ENCODE peak calls at places on chromosomes 4 and X, in nine cellular contexts. M, I, Z, V, G, N, B, H and T are unnamed samples.

GRCh38 chr4:10205223-10205622 is 88.6 kb upstream of the WDR1 start:
- DNase-seq in M (no peak), I (no peak), Z (no peak), V (no peak), G (no peak), N (no peak), B (no peak), H (no peak), T (no peak)

GRCh38 chrX:22110729-22111494 is 78.8 kb downstream of the PHEX start:
- DNase-seq in M (no peak), I (no peak), Z (peak; percentile 40), V (no peak), G (no peak), N (no peak), B (no peak), H (no peak), T (no peak)

GRCh38 chr4:4659871-4660651 is 118.2 kb upstream of the STX18 start:
- DNase-seq in M (no peak), I (no peak), Z (peak; percentile 94), V (peak; percentile 77), G (no peak), N (peak; percentile 93), B (peak; percentile 43), H (no peak), T (peak; percentile 94)

GRCh38 chrX:48713847-48714246 is 17.3 kb downstream of the SUV39H1 start:
- DNase-seq in M (no peak), I (no peak), Z (no peak), V (no peak), G (no peak), N (no peak), B (no peak), H (no peak), T (no peak)

GRCh38 chr4:89175611-89176010 is 64.3 kb downstream of the TIGD2 start:
- DNase-seq in M (no peak), I (no peak), Z (no peak), V (no peak), G (no peak), N (no peak), B (no peak), H (no peak), T (no peak)

GRCh38 chr4:76250962-76251361 is 559 bp upstream of the FAM47E start:
- DNase-seq in M (no peak), I (no peak), Z (no peak), V (no peak), G (no peak), N (no peak), B (no peak), H (peak; percentile 21), T (peak; percentile 1)

GRCh38 chr4:134540588-134540987 is 339.0 kb upstream of the PABPC4L start:
- DNase-seq in M (no peak), I (no peak), Z (no peak), V (no peak), G (no peak), N (no peak), B (no peak), H (no peak), T (no peak)

GRCh38 chr4:145497199-145498149 is 15.8 kb downstream of the SMAD1 start:
- DNase-seq in M (no peak), I (no peak), Z (no peak), V (no peak), G (no peak), N (no peak), B (peak; percentile 11), H (no peak), T (no peak)

GRCh38 chr4:188400456-188400855 is 261.2 kb downstream of the TRIML1 start:
- DNase-seq in M (no peak), I (no peak), Z (no peak), V (no peak), G (no peak), N (no peak), B (no peak), H (no peak), T (no peak)

GRCh38 chrX:154396948-154397887 is 959 bp upstream of the RPL10 start:
- DNase-seq in M (peak; percentile 72), I (peak; percentile 63), Z (peak; percentile 46), V (no peak), G (peak; percentile 66), N (peak; percentile 25), B (peak; percentile 61), H (peak; percentile 79), T (peak; percentile 54)

GRCh38 chrX:24148535-24149345 is 789 bp upstream of the ZFX start:
- DNase-seq in M (no peak), I (no peak), Z (peak; percentile 61), V (no peak), G (no peak), N (peak; percentile 55), B (no peak), H (peak; percentile 66), T (peak; percentile 70)

GRCh38 chr4:26263165-26263564 is 57.6 kb upstream of the RBPJ start:
- DNase-seq in M (no peak), I (peak; percentile 65), Z (no peak), V (peak; percentile 66), G (no peak), N (no peak), B (peak; percentile 77), H (peak; percentile 39), T (no peak)

GRCh38 chr4:169485791-169486742 is 126.3 kb downstream of the NEK1 start:
- DNase-seq in M (peak; percentile 48), I (no peak), Z (peak; percentile 71), V (peak; percentile 49), G (peak; percentile 49), N (peak; percentile 42), B (no peak), H (peak; percentile 43), T (peak; percentile 55)

GRCh38 chr4:6017800-6018199 is 431 bp downstream of the C4orf50 start:
- DNase-seq in M (no peak), I (no peak), Z (no peak), V (no peak), G (no peak), N (no peak), B (no peak), H (no peak), T (no peak)

GRCh38 chrX:24870143-24870542 is 145.6 kb downstream of the ARX start:
- DNase-seq in M (no peak), I (no peak), Z (peak; percentile 67), V (no peak), G (no peak), N (peak; percentile 75), B (no peak), H (no peak), T (peak; percentile 22)

GRCh38 chr4:151395873-151396272 is 13.1 kb upstream of the FHIP1A start:
- DNase-seq in M (no peak), I (no peak), Z (no peak), V (no peak), G (no peak), N (no peak), B (no peak), H (no peak), T (no peak)

GRCh38 chr4:82401600-82401999 is 27.8 kb upstream of the HNRNPD start:
- DNase-seq in M (no peak), I (no peak), Z (no peak), V (no peak), G (no peak), N (no peak), B (no peak), H (no peak), T (no peak)

GRCh38 chrX:67939270-67939669 is 395.4 kb downstream of the AR start:
- DNase-seq in M (no peak), I (no peak), Z (no peak), V (no peak), G (no peak), N (no peak), B (no peak), H (no peak), T (no peak)

GRCh38 chr4:147730333-147730732 is 1.6 kb upstream of the ARHGAP10 start:
- DNase-seq in M (no peak), I (no peak), Z (no peak), V (no peak), G (peak; percentile 69), N (no peak), B (no peak), H (no peak), T (no peak)

GRCh38 chr4:10153161-10153560 is 36.6 kb upstream of the WDR1 start:
- DNase-seq in M (no peak), I (no peak), Z (no peak), V (no peak), G (no peak), N (no peak), B (no peak), H (no peak), T (no peak)

GRCh38 chrX:54496517-54496852 is 451 bp upstream of the FGD1 start:
- DNase-seq in M (no peak), I (no peak), Z (no peak), V (no peak), G (no peak), N (no peak), B (no peak), H (no peak), T (no peak)
- H2AFZ ChIP-seq in M (peak overlapping the region; percentile 1), I (no peak overlapping the region), Z (peak overlapping the region; percentile 86), V (no peak overlapping the region), G (peak overlapping the region; percentile 42), N (peak overlapping the region; percentile 67), B (no peak overlapping the region), H (peak overlapping the region; percentile 42), T (peak overlapping the region; percentile 50)

DNA sequence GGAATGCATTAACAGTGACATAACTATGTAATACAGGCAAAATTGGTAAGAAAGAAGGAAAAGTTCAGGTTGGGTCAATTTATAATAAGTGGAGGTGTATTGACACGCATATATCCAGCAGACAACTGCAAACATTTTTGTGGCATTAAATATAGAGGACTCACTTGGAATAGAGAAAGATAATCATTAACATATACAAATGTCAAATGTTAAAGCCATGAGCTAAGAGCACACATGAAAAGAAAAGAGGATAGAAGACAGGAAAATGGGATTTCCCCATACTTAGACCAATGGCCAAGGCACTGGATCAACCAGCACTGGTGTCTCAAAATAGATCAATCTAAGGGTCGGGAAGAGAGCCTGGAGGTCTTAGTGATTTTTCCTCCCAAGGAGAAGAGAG is 187.6 kb downstream of the PDGFC start:
- DNase-seq in M (no peak), I (no peak), Z (no peak), V (no peak), G (no peak), N (no peak), B (no peak), H (no peak), T (no peak)
- H3K9ac ChIP-seq in M (no peak overlapping the region), I (no peak overlapping the region), Z (no peak overlapping the region), V (no peak overlapping the region), G (no peak overlapping the region), N (no peak overlapping the region), B (no peak overlapping the region), H (no peak overlapping the region), T (no peak overlapping the region)

GRCh38 chrX:1388651-1389050 is 3.3 kb downstream of the SLC25A6 start:
- DNase-seq in M (no peak), I (no peak), Z (no peak), V (no peak), G (no peak), N (no peak), B (no peak), H (no peak), T (no peak)
- H4K20me1 ChIP-seq in M (peaks cover 34% of the 10 kb centered on the region), I (no peaks in the 10 kb centered on the region), Z (peaks cover 78% of the 10 kb centered on the region), V (peaks cover 4% of the 10 kb centered on the region), G (peaks cover 58% of the 10 kb centered on the region), N (peaks cover 77% of the 10 kb centered on the region), B (peaks cover 44% of the 10 kb centered on the region), H (peaks cover 75% of the 10 kb centered on the region), T (peaks cover 2% of the 10 kb centered on the region)

DNA sequence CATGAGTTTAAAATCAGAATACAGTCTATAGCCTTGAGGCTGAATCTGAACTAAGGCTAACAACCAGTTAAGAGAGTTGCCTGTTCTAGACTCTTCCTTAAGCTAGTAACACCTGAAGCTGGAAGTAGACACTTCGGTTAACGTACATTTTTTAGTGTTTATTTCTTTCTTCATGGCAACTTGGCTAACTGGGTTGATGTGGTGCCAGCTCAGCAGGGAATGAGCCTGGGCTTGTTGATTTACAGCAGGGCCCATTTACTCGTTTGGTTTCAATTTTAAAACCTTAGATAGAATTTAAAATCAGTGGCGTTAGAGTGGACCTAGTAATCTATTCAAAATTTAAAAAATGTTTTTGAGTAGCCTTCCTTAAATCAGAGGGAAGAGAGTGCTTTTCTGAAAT is 137.6 kb upstream of the ESX1 start:
- DNase-seq in M (no peak), I (no peak), Z (no peak), V (no peak), G (no peak), N (no peak), B (no peak), H (no peak), T (no peak)
- H2AFZ ChIP-seq in M (no peak overlapping the region), I (no peak overlapping the region), Z (no peak overlapping the region), V (no peak overlapping the region), G (no peak overlapping the region), N (no peak overlapping the region), B (no peak overlapping the region), H (no peak overlapping the region), T (no peak overlapping the region)